ENCODE peak calls at places on chromosome 2, in eight cellular contexts. E is CD4-positive, alpha-beta memory T cell; O is neuronal stem cell; W is right atrium auricular region; J is heart left ventricle; V is HCT116; B is lower lobe of right lung; N is spleen. F is an unnamed sample.

GRCh38 chr2:157936464-157936863 is 60.3 kb upstream of the ACVR1 start:
- DNase-seq in E (no peak), O (no peak), W (no peak), J (no peak), V (no peak), B (no peak), N (no peak), F (no peak)

GRCh38 chr2:146481629-146482028 is 1363.2 kb upstream of the ACVR2A start:
- DNase-seq in E (no peak), O (no peak), W (no peak), J (no peak), V (no peak), B (no peak), N (no peak), F (no peak)

GRCh38 chr2:108288534-108289106 is at the start of gene SULT1C2:
- DNase-seq in E (no peak), O (peak; percentile 31), W (no peak), J (no peak), V (peak; percentile 16), B (no peak), N (no peak), F (peak; percentile 50)

GRCh38 chr2:100105678-100106054 is 36.7 kb downstream of the AFF3 start:
- DNase-seq in E (no peak), O (no peak), W (no peak), J (no peak), V (no peak), B (no peak), N (no peak), F (no peak)

GRCh38 chr2:85920810-85921545 is 32.2 kb upstream of the ST3GAL5 start:
- DNase-seq in E (no peak), O (no peak), W (peak; percentile 72), J (no peak), V (no peak), B (no peak), N (no peak), F (no peak)

GRCh38 chr2:231360881-231361294 is 34.6 kb upstream of the B3GNT7 start:
- DNase-seq in E (no peak), O (no peak), W (no peak), J (no peak), V (no peak), B (no peak), N (no peak), F (no peak)

GRCh38 chr2:175167076-175167791 is 769 bp downstream of the ATF2 start:
- DNase-seq in E (no peak), O (no peak), W (no peak), J (no peak), V (no peak), B (peak; percentile 51), N (no peak), F (peak; percentile 46)

GRCh38 chr2:189304360-189304759 is 124.8 kb upstream of the COL5A2 start:
- DNase-seq in E (peak; percentile 52), O (no peak), W (no peak), J (no peak), V (no peak), B (no peak), N (no peak), F (no peak)

GRCh38 chr2:191115391-191115790 is 35.4 kb downstream of the STAT4 start:
- DNase-seq in E (peak; percentile 52), O (no peak), W (no peak), J (no peak), V (no peak), B (no peak), N (no peak), F (no peak)

GRCh38 chr2:21800356-21800755 is 676.6 kb downstream of the TDRD15 start:
- DNase-seq in E (no peak), O (no peak), W (no peak), J (no peak), V (no peak), B (no peak), N (no peak), F (no peak)

GRCh38 chr2:181857471-181857870 is 34.1 kb upstream of the ITPRID2 start:
- DNase-seq in E (no peak), O (no peak), W (no peak), J (no peak), V (peak; percentile 27), B (no peak), N (no peak), F (no peak)

GRCh38 chr2:212979799-212980198 is 171.6 kb downstream of the IKZF2 start:
- DNase-seq in E (no peak), O (no peak), W (no peak), J (no peak), V (no peak), B (no peak), N (no peak), F (no peak)

GRCh38 chr2:125427721-125428315 is 1228.1 kb upstream of the GYPC start:
- DNase-seq in E (no peak), O (no peak), W (no peak), J (no peak), V (no peak), B (no peak), N (no peak), F (no peak)

GRCh38 chr2:27303093-27304025 is 4.9 kb downstream of the UCN start:
- DNase-seq in E (peak; percentile 54), O (no peak), W (peak; percentile 61), J (no peak), V (peak; percentile 70), B (no peak), N (peak; percentile 47), F (no peak)

GRCh38 chr2:108189316-108189715 is 50.5 kb upstream of the SULT1C3 start:
- DNase-seq in E (no peak), O (no peak), W (no peak), J (no peak), V (no peak), B (no peak), N (no peak), F (no peak)

GRCh38 chr2:173347305-173348168 is 7.1 kb upstream of the CDCA7 start:
- DNase-seq in E (no peak), O (no peak), W (no peak), J (no peak), V (no peak), B (no peak), N (no peak), F (no peak)

GRCh38 chr2:112031916-112032582 is 23.0 kb upstream of the TMEM87B start:
- DNase-seq in E (no peak), O (no peak), W (no peak), J (no peak), V (no peak), B (peak; percentile 71), N (no peak), F (peak; percentile 77)

GRCh38 chr2:121810959-121811853 is 55.8 kb downstream of the TSN start:
- DNase-seq in E (peak; percentile 0), O (peak; percentile 59), W (peak; percentile 76), J (peak; percentile 71), V (peak; percentile 35), B (no peak), N (peak; percentile 79), F (no peak)

GRCh38 chr2:9944330-9944758 is 7.1 kb upstream of the GRHL1 start:
- DNase-seq in E (no peak), O (no peak), W (no peak), J (no peak), V (no peak), B (no peak), N (no peak), F (no peak)

DNA sequence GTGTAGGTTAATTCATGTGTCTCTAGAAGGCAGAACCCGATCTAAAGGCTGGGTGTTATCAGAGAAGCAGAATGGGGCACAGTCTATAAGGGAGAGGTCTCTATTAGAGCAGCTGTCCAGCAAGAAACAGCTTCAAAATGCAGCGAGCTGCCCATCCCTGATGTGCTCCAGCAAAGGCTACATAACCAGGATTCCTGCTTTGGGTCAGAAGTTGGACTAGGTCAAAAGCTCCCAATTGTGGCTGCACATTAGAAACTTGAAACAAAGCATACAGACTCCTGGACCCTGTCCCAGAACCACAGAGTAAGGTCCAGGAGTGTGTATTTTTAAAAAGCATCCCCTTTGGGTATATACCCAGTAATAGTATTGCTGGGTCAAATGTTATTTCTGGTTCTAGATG is 105.7 kb downstream of the ANKRD44 start:
- DNase-seq in E (no peak), O (no peak), W (no peak), J (no peak), V (no peak), B (no peak), N (no peak), F (no peak)
- H3K4me1 ChIP-seq in E (peaks cover 98% of the 10 kb centered on the region), O (no peaks in the 10 kb centered on the region), W (no peaks in the 10 kb centered on the region), J (peaks cover 24% of the 10 kb centered on the region), V (no peaks in the 10 kb centered on the region), B (peaks cover 78% of the 10 kb centered on the region), N (peaks cover 100% of the 10 kb centered on the region), F (peaks cover 80% of the 10 kb centered on the region)

GRCh38 chr2:12222561-12222960 is 476.1 kb downstream of the LPIN1 start:
- DNase-seq in E (no peak), O (no peak), W (no peak), J (no peak), V (no peak), B (no peak), N (no peak), F (no peak)
- H3K9me3 ChIP-seq in E (no peaks in the 10 kb centered on the region), O (peaks cover 4% of the 10 kb centered on the region), W (peaks cover 13% of the 10 kb centered on the region), J (peaks cover 21% of the 10 kb centered on the region), V (no peaks in the 10 kb centered on the region), B (peaks cover 13% of the 10 kb centered on the region), N (peaks cover 35% of the 10 kb centered on the region), F (no peaks in the 10 kb centered on the region)

GRCh38 chr2:128380061-128380889 is 61.6 kb upstream of the HS6ST1 start:
- DNase-seq in E (no peak), O (no peak), W (no peak), J (peak; percentile 52), V (no peak), B (peak; percentile 49), N (peak; percentile 69), F (peak; percentile 34)
- H3K27ac ChIP-seq in E (no peak overlapping the region), O (no peak overlapping the region), W (no peak overlapping the region), J (no peak overlapping the region), V (no peak overlapping the region), B (peak overlapping the region; percentile 79), N (peak overlapping the region; percentile 70), F (no peak overlapping the region)

GRCh38 chr2:113200236-113200635 is 26.5 kb downstream of the PSD4 start:
- DNase-seq in E (no peak), O (no peak), W (no peak), J (no peak), V (no peak), B (no peak), N (peak; percentile 65), F (peak; percentile 28)
- H3K4me1 ChIP-seq in E (peaks cover 18% of the 10 kb centered on the region), O (peaks cover 19% of the 10 kb centered on the region), W (no peaks in the 10 kb centered on the region), J (peaks cover 15% of the 10 kb centered on the region), V (peaks cover 16% of the 10 kb centered on the region), B (peaks cover 6% of the 10 kb centered on the region), N (peaks cover 41% of the 10 kb centered on the region), F (peaks cover 14% of the 10 kb centered on the region)

F was measured in left lung.